ENCODE peak calls at places on chromosomes 2 and 18, in seven cellular contexts. F is EL; E is C1 segment of cervical spinal cord; J is fibroblast of the aortic adventitia; Y is stimulated activated naive CD4-positive, alpha-beta T cell treated with Interleukin-2 at 50 U/mL for 16 hours; V is HuH-7; R is frontal cortex. L is an unnamed sample.
A peak's percentile ranks its signal among the peaks of the same experiment; 100 is the strongest.

GRCh38 chr2:235160281-235160805 is 208.5 kb downstream of the SH3BP4 start:
- DNase-seq in F (peak; percentile 45), E (no peak), J (peak; percentile 7), Y (no peak), V (no peak), R (no peak), L (no peak)

GRCh38 chr2:217105733-217106649 is 246.1 kb upstream of the TNP1 start:
- DNase-seq in F (peak; percentile 98), E (no peak), J (peak; percentile 93), Y (no peak), V (no peak), R (no peak), L (peak; percentile 24)

GRCh38 chr18:61187971-61188370 is 145.3 kb upstream of the CDH20 start:
- DNase-seq in F (no peak), E (no peak), J (no peak), Y (no peak), V (no peak), R (no peak), L (no peak)

GRCh38 chr2:126244937-126245336 is 411.0 kb upstream of the GYPC start:
- DNase-seq in F (peak; percentile 4), E (no peak), J (peak; percentile 28), Y (no peak), V (peak; percentile 15), R (no peak), L (peak; percentile 76)

GRCh38 chr2:33425660-33426059 is 50.8 kb upstream of the RASGRP3 start:
- DNase-seq in F (peak; percentile 64), E (no peak), J (peak; percentile 54), Y (no peak), V (no peak), R (no peak), L (no peak)

GRCh38 chr2:187842978-187843847 is 289.0 kb upstream of the TFPI start:
- DNase-seq in F (peak; percentile 73), E (no peak), J (peak; percentile 85), Y (no peak), V (peak; percentile 17), R (peak; percentile 2), L (peak; percentile 85)

GRCh38 chr18:46343940-46344372 is 239.8 kb downstream of the HAUS1 start:
- DNase-seq in F (no peak), E (no peak), J (no peak), Y (peak; percentile 16), V (no peak), R (no peak), L (peak; percentile 52)

GRCh38 chr2:192060161-192060560 is 134.6 kb downstream of the TMEFF2 start:
- DNase-seq in F (no peak), E (no peak), J (no peak), Y (no peak), V (no peak), R (no peak), L (no peak)

GRCh38 chr2:152499921-152500320 is 164.9 kb downstream of the FMNL2 start:
- DNase-seq in F (no peak), E (no peak), J (peak; percentile 65), Y (no peak), V (no peak), R (no peak), L (no peak)

GRCh38 chr2:16184341-16184890 is 244.1 kb downstream of the MYCN start:
- DNase-seq in F (no peak), E (no peak), J (no peak), Y (no peak), V (no peak), R (no peak), L (no peak)

GRCh38 chr2:99974275-99974674 is 168.1 kb downstream of the AFF3 start:
- DNase-seq in F (peak; percentile 46), E (no peak), J (no peak), Y (no peak), V (no peak), R (no peak), L (peak; percentile 46)

GRCh38 chr2:201665420-201666158 is 22.3 kb upstream of the TMEM237 start:
- DNase-seq in F (no peak), E (no peak), J (peak; percentile 52), Y (no peak), V (no peak), R (no peak), L (no peak)

GRCh38 chr2:62724886-62725711 is 19.6 kb downstream of the EHBP1 start:
- DNase-seq in F (peak; percentile 14), E (peak; percentile 10), J (no peak), Y (no peak), V (peak; percentile 36), R (peak; percentile 6), L (no peak)

GRCh38 chr2:134120718-134121630 is 132.9 kb upstream of the MGAT5 start:
- DNase-seq in F (peak; percentile 76), E (peak; percentile 59), J (peak; percentile 65), Y (peak; percentile 63), V (no peak), R (peak; percentile 80), L (peak; percentile 80)

GRCh38 chr2:88832256-88832991 is 141.0 kb downstream of the RPIA start:
- DNase-seq in F (no peak), E (no peak), J (no peak), Y (no peak), V (no peak), R (no peak), L (no peak)

GRCh38 chr2:80496770-80497169 is 192.2 kb upstream of the LRRTM1 start:
- DNase-seq in F (peak; percentile 69), E (no peak), J (peak; percentile 67), Y (no peak), V (no peak), R (no peak), L (no peak)

GRCh38 chr2:237896507-237896892 is 37.1 kb downstream of the RAMP1 start:
- DNase-seq in F (peak; percentile 20), E (no peak), J (peak; percentile 17), Y (no peak), V (no peak), R (no peak), L (no peak)

GRCh38 chr2:230947908-230948365 is 22.9 kb upstream of the GPR55 start:
- DNase-seq in F (no peak), E (no peak), J (no peak), Y (no peak), V (no peak), R (no peak), L (no peak)

GRCh38 chr2:226137201-226137811 is 662.3 kb downstream of the IRS1 start:
- DNase-seq in F (peak; percentile 34), E (no peak), J (peak; percentile 53), Y (no peak), V (no peak), R (no peak), L (peak; percentile 7)

GRCh38 chr2:105365176-105365575 is 27.8 kb downstream of the C2orf49 start:
- DNase-seq in F (no peak), E (no peak), J (no peak), Y (no peak), V (no peak), R (no peak), L (no peak)

GRCh38 chr2:6917071-6917760 is at the start of gene RNF144A:
- DNase-seq in F (peak; percentile 44), E (peak; percentile 47), J (peak; percentile 16), Y (peak; percentile 64), V (peak; percentile 76), R (peak; percentile 94), L (peak; percentile 87)

GRCh38 chr18:54928236-54928635 is 31.0 kb downstream of the CCDC68 start:
- DNase-seq in F (no peak), E (no peak), J (peak; percentile 12), Y (no peak), V (no peak), R (no peak), L (no peak)

GRCh38 chr2:171432969-171433762 is 624 bp downstream of the METTL8 start:
- DNase-seq in F (peak; percentile 5), E (no peak), J (peak; percentile 27), Y (peak; percentile 30), V (peak; percentile 33), R (no peak), L (peak; percentile 65)

GRCh38 chr2:223043164-223043941 is 8.6 kb upstream of the KCNE4 start:
- DNase-seq in F (no peak), E (no peak), J (no peak), Y (no peak), V (no peak), R (no peak), L (no peak)

GRCh38 chr2:215530191-215530968 is 94.5 kb upstream of the FN1 start:
- DNase-seq in F (peak; percentile 42), E (no peak), J (no peak), Y (no peak), V (no peak), R (no peak), L (no peak)

GRCh38 chr2:9408641-9409151 is 14.6 kb downstream of the ITGB1BP1 start:
- DNase-seq in F (no peak), E (no peak), J (no peak), Y (no peak), V (no peak), R (no peak), L (no peak)

GRCh38 chr18:6884944-6885343 is 155.4 kb downstream of the ARHGAP28 start:
- DNase-seq in F (no peak), E (no peak), J (peak; percentile 50), Y (no peak), V (no peak), R (no peak), L (no peak)

GRCh38 chr2:83665894-83666293 is 793.2 kb downstream of the SUCLG1 start:
- DNase-seq in F (peak; percentile 60), E (no peak), J (peak; percentile 77), Y (no peak), V (peak; percentile 20), R (no peak), L (no peak)

GRCh38 chr2:81523344-81523743 is 1218.8 kb upstream of the LRRTM1 start:
- DNase-seq in F (no peak), E (no peak), J (no peak), Y (no peak), V (no peak), R (no peak), L (no peak)

GRCh38 chr2:159053186-159054031 is 85.0 kb downstream of the TANC1 start:
- DNase-seq in F (peak; percentile 67), E (no peak), J (peak; percentile 69), Y (no peak), V (no peak), R (no peak), L (no peak)

GRCh38 chr2:26172866-26173595 is at the start of gene GAREM2:
- DNase-seq in F (no peak), E (no peak), J (no peak), Y (no peak), V (peak; percentile 69), R (peak; percentile 80), L (peak; percentile 46)

GRCh38 chr2:57291209-57291608 is 755.4 kb upstream of the VRK2 start:
- DNase-seq in F (no peak), E (no peak), J (no peak), Y (no peak), V (no peak), R (no peak), L (no peak)

GRCh38 chr2:68417931-68418330 is 49.2 kb downstream of the FBXO48 start:
- DNase-seq in F (no peak), E (no peak), J (no peak), Y (no peak), V (no peak), R (no peak), L (no peak)

GRCh38 chr2:13006407-13006806 is 289.7 kb downstream of the TRIB2 start:
- DNase-seq in F (no peak), E (no peak), J (no peak), Y (no peak), V (no peak), R (no peak), L (no peak)

GRCh38 chr18:56835331-56835730 is 184.2 kb downstream of the WDR7 start:
- DNase-seq in F (peak; percentile 58), E (no peak), J (peak; percentile 10), Y (no peak), V (no peak), R (no peak), L (no peak)

GRCh38 chr2:219911541-219911940 is 284.1 kb downstream of the SLC4A3 start:
- DNase-seq in F (no peak), E (no peak), J (peak; percentile 44), Y (no peak), V (no peak), R (no peak), L (no peak)

GRCh38 chr2:240249423-240250149 is 109.1 kb upstream of the OTOS start:
- DNase-seq in F (no peak), E (no peak), J (no peak), Y (no peak), V (no peak), R (no peak), L (no peak)

L was measured in hepatocyte.